ENCODE peak calls at places on chromosomes 13 and 19, in nine cellular contexts. One of them, this sample, is unnamed.
A peak's percentile ranks its signal among the peaks of the same experiment; 100 is the strongest.

GRCh38 chr19:45342911-45343310 is 2.4 kb downstream of the KLC3 start:
- DNase-seq in AG09319: no peak
- DNase-seq in islet precursor cell: no peak
- DNase-seq in fibroblast of gingiva: no peak
- DNase-seq in stimulated activated CD4-positive, alpha-beta T cell treated with anti-CD3 and anti-CD28 coated beads, Interleukin-12 subunit alpha, Interleukin-12 subunit beta, amount 100 ng/mL, for 48 hours: no peak
- DNase-seq in activated B cell treated with CpG ODN at 0.5 μM for 24 hours: no peak
- DNase-seq in fibroblast of pulmonary artery: no peak
- DNase-seq in WERI-Rb-1: no peak
- DNase-seq in hepatic stellate cell: no peak
- DNase-seq in this sample: no peak

GRCh38 chr19:13053761-13054604 is 48.7 kb downstream of the LYL1 start:
- DNase-seq in islet precursor cell: peak; percentile 99
- DNase-seq in fibroblast of gingiva: peak; percentile 88
- DNase-seq in hepatic stellate cell: peak; percentile 98
- DNase-seq in AG09319: peak; percentile 88
- DNase-seq in fibroblast of pulmonary artery: peak; percentile 99
- DNase-seq in WERI-Rb-1: no peak
- DNase-seq in activated B cell treated with CpG ODN at 0.5 μM for 24 hours: no peak
- DNase-seq in stimulated activated CD4-positive, alpha-beta T cell treated with anti-CD3 and anti-CD28 coated beads, Interleukin-12 subunit alpha, Interleukin-12 subunit beta, amount 100 ng/mL, for 48 hours: no peak
- DNase-seq in this sample: peak; percentile 88

GRCh38 chr13:94210826-94211225 is 268.7 kb downstream of the DCT start:
- DNase-seq in fibroblast of gingiva: no peak
- DNase-seq in WERI-Rb-1: no peak
- DNase-seq in islet precursor cell: no peak
- DNase-seq in fibroblast of pulmonary artery: peak; percentile 40
- DNase-seq in activated B cell treated with CpG ODN at 0.5 μM for 24 hours: no peak
- DNase-seq in stimulated activated CD4-positive, alpha-beta T cell treated with anti-CD3 and anti-CD28 coated beads, Interleukin-12 subunit alpha, Interleukin-12 subunit beta, amount 100 ng/mL, for 48 hours: no peak
- DNase-seq in hepatic stellate cell: no peak
- DNase-seq in AG09319: no peak
- DNase-seq in this sample: peak; percentile 38

GRCh38 chr19:2455481-2456300 is 1.1 kb downstream of the LMNB2 start:
- DNase-seq in activated B cell treated with CpG ODN at 0.5 μM for 24 hours: peak; percentile 51
- DNase-seq in fibroblast of pulmonary artery: no peak
- DNase-seq in WERI-Rb-1: peak; percentile 41
- DNase-seq in hepatic stellate cell: peak; percentile 68
- DNase-seq in fibroblast of gingiva: no peak
- DNase-seq in islet precursor cell: no peak
- DNase-seq in AG09319: no peak
- DNase-seq in stimulated activated CD4-positive, alpha-beta T cell treated with anti-CD3 and anti-CD28 coated beads, Interleukin-12 subunit alpha, Interleukin-12 subunit beta, amount 100 ng/mL, for 48 hours: no peak
- DNase-seq in this sample: no peak

GRCh38 chr13:112968380-112968909 is 569 bp upstream of the MCF2L start:
- DNase-seq in islet precursor cell: no peak
- DNase-seq in activated B cell treated with CpG ODN at 0.5 μM for 24 hours: no peak
- DNase-seq in hepatic stellate cell: no peak
- DNase-seq in stimulated activated CD4-positive, alpha-beta T cell treated with anti-CD3 and anti-CD28 coated beads, Interleukin-12 subunit alpha, Interleukin-12 subunit beta, amount 100 ng/mL, for 48 hours: peak; percentile 10
- DNase-seq in fibroblast of gingiva: no peak
- DNase-seq in fibroblast of pulmonary artery: no peak
- DNase-seq in WERI-Rb-1: no peak
- DNase-seq in AG09319: no peak
- DNase-seq in this sample: no peak

GRCh38 chr19:13963603-13964105 is 11.3 kb downstream of the DCAF15 start:
- DNase-seq in WERI-Rb-1: no peak
- DNase-seq in islet precursor cell: no peak
- DNase-seq in activated B cell treated with CpG ODN at 0.5 μM for 24 hours: no peak
- DNase-seq in hepatic stellate cell: no peak
- DNase-seq in stimulated activated CD4-positive, alpha-beta T cell treated with anti-CD3 and anti-CD28 coated beads, Interleukin-12 subunit alpha, Interleukin-12 subunit beta, amount 100 ng/mL, for 48 hours: no peak
- DNase-seq in fibroblast of pulmonary artery: no peak
- DNase-seq in AG09319: no peak
- DNase-seq in fibroblast of gingiva: no peak
- DNase-seq in this sample: no peak

GRCh38 chr13:60562081-60562764 is 165.2 kb downstream of the TDRD3 start:
- DNase-seq in AG09319: no peak
- DNase-seq in fibroblast of gingiva: no peak
- DNase-seq in stimulated activated CD4-positive, alpha-beta T cell treated with anti-CD3 and anti-CD28 coated beads, Interleukin-12 subunit alpha, Interleukin-12 subunit beta, amount 100 ng/mL, for 48 hours: no peak
- DNase-seq in WERI-Rb-1: no peak
- DNase-seq in activated B cell treated with CpG ODN at 0.5 μM for 24 hours: no peak
- DNase-seq in hepatic stellate cell: no peak
- DNase-seq in fibroblast of pulmonary artery: peak; percentile 27
- DNase-seq in islet precursor cell: no peak
- DNase-seq in this sample: no peak

GRCh38 chr19:2469102-2469914 is 6.6 kb upstream of the GADD45B start:
- DNase-seq in fibroblast of gingiva: peak; percentile 55
- DNase-seq in hepatic stellate cell: peak; percentile 81
- DNase-seq in WERI-Rb-1: no peak
- DNase-seq in AG09319: no peak
- DNase-seq in islet precursor cell: peak; percentile 99
- DNase-seq in stimulated activated CD4-positive, alpha-beta T cell treated with anti-CD3 and anti-CD28 coated beads, Interleukin-12 subunit alpha, Interleukin-12 subunit beta, amount 100 ng/mL, for 48 hours: peak; percentile 47
- DNase-seq in activated B cell treated with CpG ODN at 0.5 μM for 24 hours: no peak
- DNase-seq in fibroblast of pulmonary artery: peak; percentile 76
- DNase-seq in this sample: peak; percentile 70

GRCh38 chr19:13492128-13492527 is 14.2 kb downstream of the CACNA1A start:
- DNase-seq in fibroblast of gingiva: peak; percentile 68
- DNase-seq in islet precursor cell: peak; percentile 60
- DNase-seq in fibroblast of pulmonary artery: peak; percentile 48
- DNase-seq in WERI-Rb-1: no peak
- DNase-seq in hepatic stellate cell: peak; percentile 82
- DNase-seq in activated B cell treated with CpG ODN at 0.5 μM for 24 hours: no peak
- DNase-seq in AG09319: peak; percentile 56
- DNase-seq in stimulated activated CD4-positive, alpha-beta T cell treated with anti-CD3 and anti-CD28 coated beads, Interleukin-12 subunit alpha, Interleukin-12 subunit beta, amount 100 ng/mL, for 48 hours: no peak
- DNase-seq in this sample: no peak

This sample was measured in renal cortical epithelial cell.